ENCODE peak calls at places on chromosome 17, in five cellular contexts. W is left cardiac atrium; E is CD4-positive, CD25-positive, alpha-beta regulatory T cell; O is adrenal gland; P is stimulated activated CD4-positive, alpha-beta T cell treated with anti-CD3 and anti-CD28 coated beads, Interleukin-1b, Interleukin-23, amount 100 ng/mL, for 24 hours. A is an unnamed sample.

GRCh38 chr17:36888236-36888957 is 48.9 kb upstream of the LHX1 start:
- DNase-seq in W (no peak), E (no peak), O (no peak), P (no peak), A (no peak)

GRCh38 chr17:50917418-50917743 is 51.2 kb upstream of the TOB1 start:
- DNase-seq in W (no peak), E (no peak), O (no peak), P (no peak), A (peak)

GRCh38 chr17:30573603-30574175 is 96.5 kb downstream of the GOSR1 start:
- DNase-seq in W (no peak), E (no peak), O (no peak), P (no peak), A (no peak)

GRCh38 chr17:50675627-50676026 is 32.1 kb downstream of the ANKRD40 start:
- DNase-seq in W (peak), E (no peak), O (no peak), P (no peak), A (no peak)

GRCh38 chr17:76672270-76672851 is 28.8 kb upstream of the ST6GALNAC1 start:
- DNase-seq in W (no peak), E (peak), O (no peak), P (no peak), A (no peak)

GRCh38 chr17:53217311-53217710 is 605.4 kb upstream of the KIF2B start:
- DNase-seq in W (no peak), E (no peak), O (no peak), P (no peak), A (no peak)

GRCh38 chr17:41885733-41886132 is 20.5 kb upstream of the KLHL11 start:
- DNase-seq in W (no peak), E (no peak), O (no peak), P (no peak), A (no peak)

GRCh38 chr17:73292031-73292531 is 19.7 kb downstream of the CDC42EP4 start:
- DNase-seq in W (peak), E (no peak), O (no peak), P (no peak), A (peak)

GRCh38 chr17:17044846-17045561 is 2.7 kb downstream of the MPRIP start:
- DNase-seq in W (no peak), E (peak), O (no peak), P (no peak), A (peak)

GRCh38 chr17:41837761-41838538 is at the start of gene KLHL10:
- DNase-seq in W (no peak), E (no peak), O (no peak), P (no peak), A (no peak)

GRCh38 chr17:45430738-45431530 is 1.7 kb downstream of the ARHGAP27 start:
- DNase-seq in W (no peak), E (peak), O (no peak), P (no peak), A (peak)

GRCh38 chr17:6450926-6451717 is 6.9 kb downstream of the PIMREG start:
- DNase-seq in W (no peak), E (no peak), O (no peak), P (no peak), A (no peak)

GRCh38 chr17:81084691-81085419 is 49.9 kb downstream of the BAIAP2 start:
- DNase-seq in W (no peak), E (no peak), O (no peak), P (no peak), A (no peak)

GRCh38 chr17:77867308-77867781 is 91.2 kb upstream of the TNRC6C start:
- DNase-seq in W (no peak), E (no peak), O (no peak), P (no peak), A (no peak)

GRCh38 chr17:320809-321385 is 31.7 kb downstream of the RPH3AL start:
- DNase-seq in W (peak), E (no peak), O (no peak), P (no peak), A (peak)

GRCh38 chr17:81647640-81648012 is 8.7 kb downstream of the PDE6G start:
- DNase-seq in W (no peak), E (no peak), O (no peak), P (no peak), A (peak)

GRCh38 chr17:40579471-40579870 is 14.2 kb upstream of the CCR7 start:
- DNase-seq in W (no peak), E (no peak), O (no peak), P (no peak), A (no peak)

GRCh38 chr17:17075037-17075755 is 32.9 kb downstream of the MPRIP start:
- DNase-seq in W (peak), E (peak), O (no peak), P (no peak), A (no peak)

GRCh38 chr17:74736423-74737298 is at the start of gene RAB37:
- DNase-seq in W (peak), E (peak), O (peak), P (no peak), A (peak)

GRCh38 chr17:58416396-58416795 is 938 bp downstream of the RNF43 start:
- DNase-seq in W (no peak), E (no peak), O (no peak), P (no peak), A (no peak)

GRCh38 chr17:82926716-82927115 is 86.9 kb upstream of the ZNF750 start:
- DNase-seq in W (no peak), E (no peak), O (no peak), P (no peak), A (no peak)

GRCh38 chr17:81870155-81870977 is 771 bp downstream of the ARHGDIA start:
- DNase-seq in W (peak), E (peak), O (no peak), P (no peak), A (peak)

GRCh38 chr17:52297230-52298010 is 138.9 kb upstream of the CA10 start:
- DNase-seq in W (no peak), E (no peak), O (no peak), P (no peak), A (no peak)

GRCh38 chr17:17460038-17460437 is 16.8 kb upstream of the MED9 start:
- DNase-seq in W (no peak), E (no peak), O (no peak), P (no peak), A (no peak)

GRCh38 chr17:80825471-80826345 is 165.9 kb upstream of the CHMP6 start:
- DNase-seq in W (no peak), E (no peak), O (no peak), P (no peak), A (no peak)

GRCh38 chr17:32323784-32324590 is 18.0 kb downstream of the C17orf75 start:
- DNase-seq in W (no peak), E (peak), O (no peak), P (no peak), A (no peak)

GRCh38 chr17:8047769-8048110 is 8.9 kb downstream of the ALOX15B start:
- DNase-seq in W (no peak), E (no peak), O (no peak), P (no peak), A (no peak)

GRCh38 chr17:32912218-32912897 is 15.6 kb upstream of the TMEM98 start:
- DNase-seq in W (peak), E (no peak), O (peak), P (no peak), A (peak)

GRCh38 chr17:50839591-50840310 is 4.4 kb downstream of the WFIKKN2 start:
- DNase-seq in W (no peak), E (no peak), O (no peak), P (no peak), A (peak)

GRCh38 chr17:28133562-28133970 is 91.1 kb downstream of the NLK start:
- DNase-seq in W (no peak), E (no peak), O (no peak), P (no peak), A (no peak)

GRCh38 chr17:74542166-74542565 is 3.7 kb downstream of the CD300C start:
- DNase-seq in W (no peak), E (no peak), O (no peak), P (no peak), A (no peak)

GRCh38 chr17:66777689-66778225 is 57.2 kb upstream of the CACNG5 start:
- DNase-seq in W (no peak), E (no peak), O (no peak), P (no peak), A (peak)

GRCh38 chr17:38867179-38867994 is 2.5 kb upstream of the LASP1 start:
- DNase-seq in W (peak), E (peak), O (peak), P (peak), A (peak)

GRCh38 chr17:48644159-48644558 is 18.0 kb upstream of the HOXB9 start:
- DNase-seq in W (no peak), E (no peak), O (no peak), P (no peak), A (no peak)

GRCh38 chr17:77894126-77894956 is 64.2 kb upstream of the TNRC6C start:
- DNase-seq in W (no peak), E (no peak), O (no peak), P (no peak), A (no peak)

GRCh38 chr17:48626470-48627241 is 498 bp upstream of the HOXB9 start:
- DNase-seq in W (no peak), E (no peak), O (no peak), P (no peak), A (peak)

GRCh38 chr17:58307468-58308172 is 21.0 kb downstream of the TSPOAP1 start:
- DNase-seq in W (no peak), E (no peak), O (no peak), P (no peak), A (peak)

GRCh38 chr17:55265434-55266021 is 768 bp downstream of the HLF start:
- DNase-seq in W (peak), E (no peak), O (peak), P (no peak), A (no peak)

A was measured in H9.